ENCODE peak calls at places on chromosome 14, in eight cellular contexts. N is brain microvascular endothelial cell; K is psoas muscle; X is dorsolateral prefrontal cortex; J is lower lobe of right lung; I is CD4-positive, alpha-beta T cell; Q is LNCaP clone FGC; M is GM13977. L is an unnamed sample.

GRCh38 chr14:63155511-63156189 is 48.6 kb upstream of the RHOJ start:
- DNase-seq in N (peak; percentile 51), M (no peak), X (no peak), K (no peak), I (no peak), Q (no peak), J (no peak), L (no peak)

GRCh38 chr14:101561897-101562490 is 699 bp downstream of the DIO3 start:
- DNase-seq in M (no peak), X (no peak), N (no peak), J (no peak), Q (no peak), I (no peak), K (peak; percentile 51), L (no peak)

GRCh38 chr14:88904864-88905263 is 80.4 kb downstream of the TTC8 start:
- DNase-seq in J (no peak), N (peak; percentile 38), I (no peak), X (no peak), K (no peak), Q (no peak), M (no peak), L (no peak)

GRCh38 chr14:80208426-80208950 is 2.8 kb downstream of the DIO2 start:
- DNase-seq in Q (no peak), K (no peak), I (no peak), N (no peak), M (no peak), X (no peak), J (no peak), L (no peak)

GRCh38 chr14:55929136-55929535 is 189.1 kb upstream of the PELI2 start:
- DNase-seq in J (no peak), K (no peak), M (no peak), X (no peak), Q (no peak), I (no peak), N (no peak), L (no peak)

GRCh38 chr14:103748539-103748867 is 32.9 kb downstream of the ZFYVE21 start:
- DNase-seq in M (no peak), Q (no peak), N (no peak), X (no peak), J (no peak), I (peak; percentile 20), K (no peak), L (no peak)

GRCh38 chr14:99752486-99753121 is 40.6 kb upstream of the EML1 start:
- DNase-seq in N (peak; percentile 53), I (no peak), K (no peak), X (no peak), Q (no peak), J (peak; percentile 34), M (no peak), L (no peak)

GRCh38 chr14:94447986-94448808 is 4.4 kb downstream of the SERPINA11 start:
- DNase-seq in J (no peak), I (no peak), Q (peak; percentile 85), M (no peak), X (no peak), K (no peak), N (no peak), L (no peak)

GRCh38 chr14:32430326-32430725 is 101.2 kb downstream of the AKAP6 start:
- DNase-seq in N (peak; percentile 91), J (no peak), X (no peak), M (no peak), K (no peak), I (no peak), Q (no peak), L (no peak)

GRCh38 chr14:57933363-57933762 is 67.5 kb upstream of the SLC35F4 start:
- DNase-seq in I (no peak), K (no peak), M (no peak), N (no peak), Q (peak; percentile 14), J (no peak), X (no peak), L (no peak)

GRCh38 chr14:76863724-76864407 is 37.7 kb downstream of the LRRC74A start:
- DNase-seq in I (no peak), J (peak; percentile 80), M (peak; percentile 55), N (no peak), K (peak; percentile 74), X (no peak), Q (no peak), L (no peak)
- TF ChIP-seq CTCF in I (no peak), J (no peak), M (no peak), N (no peak), K (no peak), X (no peak), Q (no peak), L (no peak)

DNA sequence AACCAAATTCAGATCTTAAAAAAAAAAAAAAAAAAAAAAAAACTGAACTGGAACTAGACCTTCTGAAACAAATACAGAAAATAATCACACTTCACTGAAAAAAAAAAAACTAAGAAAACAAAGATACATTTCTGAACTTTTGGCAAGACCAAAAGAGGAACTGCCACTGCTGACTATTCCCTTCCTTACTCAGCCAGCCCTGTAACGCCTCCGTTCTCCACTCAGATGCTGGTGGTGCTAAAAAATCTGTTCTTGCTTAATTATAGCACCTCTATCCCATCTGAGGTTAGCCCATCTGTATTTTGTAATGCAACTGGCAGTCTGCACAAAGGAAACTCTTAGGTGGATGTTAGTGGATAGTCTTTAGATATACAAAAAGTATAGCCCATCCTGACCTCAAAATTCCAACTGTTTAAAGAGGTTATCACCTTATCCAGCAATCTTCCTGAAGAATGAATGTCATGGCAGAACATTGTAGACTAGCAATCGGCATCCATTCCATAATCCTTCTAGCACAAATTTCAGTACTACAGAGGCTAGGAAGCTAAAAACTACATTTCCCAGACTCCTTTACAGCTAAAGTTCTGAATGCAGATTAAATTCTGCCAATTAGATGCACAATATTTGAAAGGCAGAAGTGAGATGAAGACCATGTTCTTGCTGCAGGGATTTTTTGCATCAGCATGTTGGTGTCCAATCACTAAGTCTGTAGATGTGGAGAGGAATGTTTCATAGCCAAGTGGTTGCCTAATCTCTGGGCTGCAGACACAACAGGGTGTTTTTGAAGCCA is 5.8 kb downstream of the MAP3K9 start:
- DNase-seq in Q (no peak), N (no peak), M (peak; percentile 76), K (no peak), I (no peak), X (no peak), J (no peak), L (no peak)
- TF ChIP-seq CTCF in Q (no peak), N (no peak), M (no peak), K (no peak), I (no peak), X (no peak), J (no peak), L (no peak)

GRCh38 chr14:64465856-64466554 is 706 bp downstream of the AKAP5 start:
- DNase-seq in X (no peak), I (no peak), Q (no peak), J (no peak), N (peak; percentile 45), K (no peak), M (no peak), L (no peak)
- TF ChIP-seq CTCF in X (no peak), I (no peak), Q (no peak), J (no peak), N (peak; percentile 62), K (no peak), M (no peak), L (no peak)

GRCh38 chr14:44149597-44149996 is 357.5 kb downstream of the FSCB start:
- DNase-seq in M (no peak), I (no peak), J (no peak), K (no peak), Q (peak; percentile 13), N (no peak), X (no peak), L (no peak)
- TF ChIP-seq CTCF in M (peak; percentile 45), I (no peak), J (no peak), K (no peak), Q (peak; percentile 83), N (peak; percentile 58), X (no peak), L (peak; percentile 64)

GRCh38 chr14:47332939-47333338 is 342.5 kb downstream of the MDGA2 start:
- DNase-seq in Q (no peak), N (no peak), J (no peak), X (no peak), K (no peak), I (no peak), M (no peak), L (no peak)
- TF ChIP-seq CTCF in Q (no peak), N (no peak), J (no peak), X (peak; percentile 23), K (no peak), I (no peak), M (no peak), L (no peak)

DNA sequence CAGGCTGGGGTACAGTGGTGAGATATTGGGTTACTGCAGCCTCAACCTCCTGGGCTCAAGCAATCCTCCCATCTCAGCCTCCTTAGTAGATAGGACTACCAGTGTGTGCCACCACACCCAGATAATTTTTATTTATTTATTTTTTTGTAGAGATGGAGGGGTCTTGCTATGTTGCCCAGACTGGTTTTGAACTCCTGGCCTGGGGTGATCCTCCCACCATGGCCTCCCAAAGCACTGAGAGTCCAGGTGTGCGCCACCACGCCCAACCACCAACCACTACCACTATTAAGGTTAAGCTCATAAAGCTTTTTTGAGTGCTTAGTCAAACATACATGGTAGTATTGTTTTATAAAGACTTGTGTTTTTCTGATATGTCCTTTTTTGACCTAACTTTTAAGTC is 3.9 kb downstream of the RIOX1 start:
- DNase-seq in N (no peak), I (no peak), X (no peak), J (no peak), K (no peak), M (no peak), Q (no peak), L (no peak)
- TF ChIP-seq CTCF in N (no peak), I (no peak), X (no peak), J (no peak), K (no peak), M (no peak), Q (no peak), L (no peak)

GRCh38 chr14:25134184-25134583 is 84.2 kb upstream of the STXBP6 start:
- DNase-seq in N (no peak), Q (no peak), K (no peak), M (no peak), X (no peak), J (no peak), I (no peak), L (no peak)
- TF ChIP-seq CTCF in N (no peak), Q (no peak), K (no peak), M (no peak), X (no peak), J (no peak), I (no peak), L (no peak)